ENCODE peak calls at places on chromosome 1, in six cellular contexts. R is stomach, E is GM12891, M is prostate gland, T is sigmoid colon, S is transverse colon. Z is an unnamed sample.

GRCh38 chr1:246043556-246043955 is 463.5 kb downstream of the SMYD3 start:
- DNase-seq in T (no peak), E (no peak), M (no peak), R (no peak), S (no peak), Z (no peak)

GRCh38 chr1:44681905-44682900 is 7.7 kb downstream of the ARMH1 start:
- DNase-seq in S (no peak), E (no peak), T (no peak), R (no peak), M (no peak), Z (no peak)

GRCh38 chr1:228866498-228866897 is 131.2 kb downstream of the RHOU start:
- DNase-seq in S (no peak), M (no peak), R (no peak), E (no peak), T (no peak), Z (no peak)

GRCh38 chr1:77739235-77739634 is 20.4 kb downstream of the USP33 start:
- DNase-seq in R (no peak), T (no peak), M (no peak), E (no peak), S (no peak), Z (no peak)

GRCh38 chr1:228021526-228022030 is 14.8 kb downstream of the WNT3A start:
- DNase-seq in S (peak; percentile 4), R (no peak), T (peak; percentile 25), E (no peak), M (no peak), Z (no peak)

GRCh38 chr1:155466996-155467395 is 95.6 kb downstream of the ASH1L start:
- DNase-seq in M (no peak), E (no peak), T (no peak), R (no peak), S (no peak), Z (no peak)

GRCh38 chr1:234478152-234478480 is 863 bp downstream of the TARBP1 start:
- DNase-seq in S (peak; percentile 81), R (peak; percentile 78), T (no peak), E (peak; percentile 53), M (peak; percentile 54), Z (no peak)

GRCh38 chr1:223233410-223234163 is 90.5 kb upstream of the TLR5 start:
- DNase-seq in M (no peak), R (peak; percentile 32), E (no peak), S (no peak), T (no peak), Z (no peak)

GRCh38 chr1:118486213-118486612 is 301.2 kb upstream of the SPAG17 start:
- DNase-seq in R (no peak), S (no peak), M (no peak), E (no peak), T (no peak), Z (no peak)

GRCh38 chr1:2800664-2801045 is 838 bp downstream of the TTC34 start:
- DNase-seq in T (peak; percentile 57), S (no peak), M (no peak), E (no peak), R (no peak), Z (no peak)

GRCh38 chr1:82491301-82491986 is 690.7 kb downstream of the ADGRL2 start:
- DNase-seq in R (no peak), T (no peak), S (no peak), E (no peak), M (no peak), Z (no peak)

GRCh38 chr1:113166473-113166872 is 93.5 kb downstream of the LRIG2 start:
- DNase-seq in E (no peak), M (no peak), T (no peak), R (no peak), S (no peak), Z (no peak)

GRCh38 chr1:115837386-115837761 is 3.6 kb downstream of the NHLH2 start:
- DNase-seq in S (no peak), M (no peak), T (no peak), E (no peak), R (no peak), Z (no peak)

GRCh38 chr1:147762233-147763024 is 2.0 kb upstream of the GJA5 start:
- DNase-seq in T (no peak), E (no peak), R (no peak), M (no peak), S (no peak), Z (no peak)

GRCh38 chr1:198007687-198008627 is 90.8 kb downstream of the LHX9 start:
- DNase-seq in T (no peak), R (no peak), S (no peak), M (no peak), E (no peak), Z (no peak)

GRCh38 chr1:231091853-231092301 is 51.8 kb upstream of the FAM89A start:
- DNase-seq in E (no peak), R (peak; percentile 46), M (no peak), S (peak; percentile 48), T (no peak), Z (no peak)

GRCh38 chr1:109263597-109264378 is 14.4 kb downstream of the CELSR2 start:
- DNase-seq in M (peak; percentile 90), R (peak; percentile 96), E (peak; percentile 82), S (peak; percentile 82), T (peak; percentile 88), Z (peak; percentile 96)

GRCh38 chr1:81111818-81112217 is 688.9 kb upstream of the ADGRL2 start:
- DNase-seq in S (no peak), R (no peak), T (no peak), M (no peak), E (no peak), Z (no peak)

GRCh38 chr1:93093332-93094006 is 14.4 kb downstream of the MTF2 start:
- DNase-seq in E (no peak), T (no peak), R (no peak), M (no peak), S (no peak), Z (no peak)

GRCh38 chr1:93595266-93595665 is 86.4 kb downstream of the BCAR3 start:
- DNase-seq in S (no peak), E (no peak), M (no peak), T (peak; percentile 43), R (no peak), Z (no peak)

GRCh38 chr1:161163793-161164192 is 2.4 kb upstream of the PPOX start:
- DNase-seq in E (no peak), S (no peak), R (no peak), T (no peak), M (no peak), Z (no peak)

GRCh38 chr1:114353233-114353632 is 157.8 kb downstream of the TRIM33 start:
- DNase-seq in R (peak; percentile 36), E (peak; percentile 32), M (peak; percentile 28), S (peak; percentile 50), T (peak; percentile 89), Z (peak; percentile 40)

GRCh38 chr1:153357853-153358690 is at the start of gene S100A9:
- DNase-seq in E (no peak), T (no peak), S (no peak), M (no peak), R (no peak), Z (no peak)

GRCh38 chr1:159646687-159647086 is 59.1 kb downstream of the APCS start:
- DNase-seq in E (no peak), S (no peak), M (no peak), R (no peak), T (no peak), Z (no peak)

GRCh38 chr1:201902198-201902597 is 13.5 kb downstream of the SHISA4 start:
- DNase-seq in M (no peak), E (no peak), T (no peak), R (no peak), S (no peak), Z (no peak)

GRCh38 chr1:165628127-165628857 is 2.7 kb upstream of the MGST3 start:
- DNase-seq in R (no peak), E (no peak), M (no peak), T (no peak), S (no peak), Z (no peak)

GRCh38 chr1:58397187-58397820 is 149.2 kb downstream of the OMA1 start:
- DNase-seq in E (no peak), R (no peak), T (no peak), S (no peak), M (no peak), Z (no peak)

GRCh38 chr1:223738465-223739365 is 26.4 kb downstream of the CAPN2 start:
- DNase-seq in R (peak; percentile 75), M (peak; percentile 78), T (no peak), E (no peak), S (peak; percentile 68), Z (no peak)

GRCh38 chr1:41663671-41664400 is 179.4 kb upstream of the EDN2 start:
- DNase-seq in M (no peak), E (no peak), R (no peak), T (no peak), S (no peak), Z (no peak)

GRCh38 chr1:41661428-41662060 is 177.1 kb upstream of the EDN2 start:
- DNase-seq in T (no peak), E (no peak), M (peak; percentile 15), S (no peak), R (no peak), Z (no peak)

GRCh38 chr1:41662656-41663437 is 178.4 kb upstream of the EDN2 start:
- DNase-seq in M (peak; percentile 63), T (peak; percentile 79), S (peak; percentile 24), R (no peak), E (peak; percentile 49), Z (peak; percentile 92)

GRCh38 chr1:41660570-41661427 is 176.3 kb upstream of the EDN2 start:
- DNase-seq in T (no peak), S (no peak), E (no peak), R (no peak), M (no peak), Z (no peak)

DNA sequence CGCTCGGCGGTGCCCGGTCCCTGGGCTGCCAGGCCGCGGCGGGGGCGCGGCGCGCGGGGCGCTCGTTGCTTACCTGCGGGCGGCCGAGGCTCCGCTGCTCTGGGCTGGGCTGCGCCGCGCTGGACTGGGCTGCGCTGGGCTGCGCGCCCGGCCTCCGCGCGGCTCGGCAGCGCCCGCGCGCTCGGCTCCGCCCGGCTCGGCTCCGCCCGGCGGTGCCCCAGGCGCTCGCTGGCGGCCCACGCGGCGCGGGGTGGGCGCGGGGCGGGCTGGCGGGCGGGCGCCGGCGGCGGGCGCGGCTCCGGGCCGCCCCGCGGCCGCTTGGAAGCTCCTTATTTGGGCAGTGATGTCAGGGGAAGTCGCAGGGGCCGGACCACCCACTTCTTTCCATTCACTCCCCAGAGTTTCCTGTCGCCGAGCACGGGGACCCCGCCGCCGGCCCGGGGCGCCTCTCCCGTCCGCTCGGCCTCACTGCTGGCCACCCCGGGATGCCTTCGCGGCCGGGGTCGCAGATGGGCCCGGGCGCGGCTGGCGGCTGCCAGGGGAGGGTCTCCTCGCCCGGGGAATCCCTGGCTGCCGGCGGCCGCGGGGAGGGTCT is 177.7 kb upstream of the EDN2 start:
- DNase-seq in S (peak; percentile 67), T (peak; percentile 84), E (peak; percentile 85), R (peak; percentile 57), M (peak; percentile 73), Z (peak; percentile 93)
- TF ChIP-seq POLR2A in S (no peak), T (no peak), E (no peak), R (no peak), M (peak; percentile 82), Z (no peak)

GRCh38 chr1:168628807-168629206 is 52.4 kb downstream of the XCL1 start:
- DNase-seq in R (no peak), T (no peak), S (no peak), E (no peak), M (no peak), Z (no peak)
- TF ChIP-seq POLR2AphosphoS5 in R (peak; percentile 11), T (no peak), S (no peak), E (no peak), M (no peak), Z (no peak)

GRCh38 chr1:31869473-31869872 is 53.7 kb upstream of the SPOCD1 start:
- DNase-seq in T (no peak), E (no peak), M (no peak), R (no peak), S (no peak), Z (no peak)
- TF ChIP-seq POLR2A in T (no peak), E (no peak), M (no peak), R (no peak), S (no peak), Z (no peak)

GRCh38 chr1:248863011-248863881 is 4.4 kb upstream of the ZNF692 start:
- DNase-seq in T (peak; percentile 96), R (peak; percentile 91), S (peak; percentile 93), M (peak; percentile 86), E (peak; percentile 55), Z (peak; percentile 94)
- TF ChIP-seq POLR2AphosphoS5 in T (peak; percentile 58), R (peak; percentile 70), S (peak; percentile 78), M (peak; percentile 82), E (no peak), Z (peak; percentile 55)